ENCODE peak calls at places on chromosomes 2 and 18, in eight cellular contexts. B is SK-N-SH, M is stomach, C is GM23338, L is HepG2, K is transverse colon, P is prostate gland, Y is endothelial cell of umbilical vein. X is an unnamed sample.
A peak's percentile ranks its signal among the peaks of the same experiment; 100 is the strongest.

GRCh38 chr2:25201265-25201664 is 32.9 kb upstream of the POMC start:
- DNase-seq in B (no peak), M (no peak), C (peak; percentile 62), L (no peak), K (no peak), P (no peak), Y (no peak), X (no peak)

GRCh38 chr2:26528186-26528585 is 50.3 kb upstream of the OTOF start:
- DNase-seq in B (no peak), M (no peak), C (no peak), L (no peak), K (no peak), P (no peak), Y (no peak), X (no peak)

GRCh38 chr18:57787068-57787682 is 15.9 kb downstream of the ATP8B1 start:
- DNase-seq in B (no peak), M (no peak), C (no peak), L (no peak), K (peak; percentile 41), P (no peak), Y (peak; percentile 63), X (no peak)

GRCh38 chr2:134489732-134490384 is 228.9 kb downstream of the TMEM163 start:
- DNase-seq in B (no peak), M (no peak), C (peak; percentile 49), L (no peak), K (no peak), P (no peak), Y (no peak), X (no peak)

GRCh38 chr2:38463752-38464151 is 86.7 kb upstream of the ATL2 start:
- DNase-seq in B (peak; percentile 51), M (no peak), C (no peak), L (no peak), K (no peak), P (no peak), Y (no peak), X (no peak)

GRCh38 chr18:51614033-51614432 is 416.6 kb upstream of the MEX3C start:
- DNase-seq in B (peak; percentile 42), M (no peak), C (no peak), L (peak; percentile 5), K (no peak), P (no peak), Y (no peak), X (peak; percentile 0)

GRCh38 chr2:36507408-36507812 is 90.6 kb downstream of the FEZ2 start:
- DNase-seq in B (peak; percentile 55), M (peak; percentile 48), C (peak; percentile 94), L (peak; percentile 79), K (peak; percentile 47), P (peak; percentile 35), Y (peak; percentile 64), X (peak; percentile 52)

GRCh38 chr18:70363861-70364260 is 75.0 kb downstream of the SOCS6 start:
- DNase-seq in B (no peak), M (no peak), C (no peak), L (peak; percentile 48), K (no peak), P (no peak), Y (peak; percentile 56), X (no peak)

GRCh38 chr2:98726735-98727368 is 4.1 kb downstream of the MGAT4A start:
- DNase-seq in B (no peak), M (no peak), C (no peak), L (no peak), K (no peak), P (no peak), Y (no peak), X (no peak)

GRCh38 chr18:59460060-59460395 is 101.0 kb upstream of the LMAN1 start:
- DNase-seq in B (peak; percentile 36), M (no peak), C (peak; percentile 30), L (no peak), K (no peak), P (no peak), Y (no peak), X (no peak)

DNA sequence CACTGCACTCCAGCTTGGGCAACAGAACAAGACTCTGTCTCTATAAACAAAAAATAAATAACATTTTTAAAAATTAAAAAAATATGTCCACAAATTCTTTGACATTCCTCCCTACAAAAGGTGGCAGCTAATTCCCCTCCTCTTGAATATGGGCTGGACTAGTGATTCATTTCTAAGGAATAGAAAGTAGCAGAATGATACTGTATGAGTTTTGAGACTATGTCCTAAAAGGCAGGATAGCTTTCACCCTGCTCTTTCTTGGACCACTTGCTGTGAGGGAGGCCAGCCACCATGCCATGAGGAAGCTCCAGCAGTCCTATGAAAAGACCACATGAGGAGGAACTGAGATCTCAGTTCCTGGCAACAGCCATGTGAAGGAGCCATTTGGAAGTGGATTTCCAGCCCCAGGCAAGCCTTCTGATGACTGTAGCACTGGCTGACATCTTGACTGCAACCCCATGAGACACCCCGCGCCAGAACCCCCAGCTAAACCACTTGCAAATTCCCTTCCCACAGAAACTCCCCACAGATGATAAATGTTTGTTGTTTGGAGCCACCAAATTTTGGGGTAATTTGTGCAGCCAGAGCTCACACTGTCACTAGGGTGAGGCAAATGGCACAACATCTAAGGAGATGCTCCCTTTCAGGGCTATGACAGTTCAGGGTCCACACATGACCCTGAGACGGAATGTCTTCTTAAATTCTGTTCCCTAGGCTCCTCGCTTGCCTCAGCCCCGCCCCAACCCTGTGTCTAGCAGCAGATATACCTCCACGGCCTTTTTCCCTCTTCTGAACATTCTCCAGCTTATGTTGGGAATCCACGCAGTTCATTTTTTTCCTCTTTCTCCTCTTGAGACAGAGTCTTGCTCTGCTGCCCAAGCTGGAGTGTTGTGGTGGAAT is 17.1 kb upstream of the ATOH8 start:
- DNase-seq in B (no peak), M (no peak), C (no peak), L (no peak), K (no peak), P (no peak), Y (no peak), X (no peak)
- H3K27ac ChIP-seq in B (no peak overlapping the region), M (peak overlapping the region; percentile 80), C (no peak overlapping the region), L (no peak overlapping the region), K (peak overlapping the region; percentile 57), P (peak overlapping the region; percentile 46), Y (peak overlapping the region; percentile 100), X (no peak overlapping the region)

GRCh38 chr2:66434679-66435548 is at the start of gene MEIS1:
- DNase-seq in B (peak; percentile 88), M (peak; percentile 90), C (peak; percentile 89), L (peak; percentile 91), K (peak; percentile 80), P (peak; percentile 92), Y (peak; percentile 95), X (peak; percentile 41)
- TF ChIP-seq POLR2AphosphoS5 in B (peak; percentile 92), M (peak; percentile 99), C (peak; percentile 20), L (peak; percentile 97), K (peak; percentile 96), P (peak; percentile 93), Y (peak; percentile 93), X (peak; percentile 58)

GRCh38 chr18:78151234-78151633 is 828.4 kb upstream of the SALL3 start:
- DNase-seq in B (no peak), M (no peak), C (no peak), L (no peak), K (no peak), P (no peak), Y (no peak), X (no peak)

GRCh38 chr18:78156466-78156865 is 823.2 kb upstream of the SALL3 start:
- DNase-seq in B (no peak), M (no peak), C (no peak), L (no peak), K (no peak), P (no peak), Y (no peak), X (no peak)

GRCh38 chr18:78151948-78152725 is 827.5 kb upstream of the SALL3 start:
- DNase-seq in B (no peak), M (no peak), C (no peak), L (no peak), K (no peak), P (no peak), Y (no peak), X (no peak)

GRCh38 chr18:78153362-78153761 is 826.3 kb upstream of the SALL3 start:
- DNase-seq in B (no peak), M (no peak), C (no peak), L (no peak), K (no peak), P (no peak), Y (no peak), X (no peak)

GRCh38 chr18:78154444-78154843 is 825.2 kb upstream of the SALL3 start:
- DNase-seq in B (no peak), M (no peak), C (no peak), L (no peak), K (no peak), P (no peak), Y (no peak), X (no peak)
- H3K36me3 ChIP-seq in B (no peaks in the 10 kb centered on the region), M (no peaks in the 10 kb centered on the region), C (no peaks in the 10 kb centered on the region), L (no peaks in the 10 kb centered on the region), K (no peaks in the 10 kb centered on the region), P (no peaks in the 10 kb centered on the region), Y (no peaks in the 10 kb centered on the region), X (no peaks in the 10 kb centered on the region)

DNA sequence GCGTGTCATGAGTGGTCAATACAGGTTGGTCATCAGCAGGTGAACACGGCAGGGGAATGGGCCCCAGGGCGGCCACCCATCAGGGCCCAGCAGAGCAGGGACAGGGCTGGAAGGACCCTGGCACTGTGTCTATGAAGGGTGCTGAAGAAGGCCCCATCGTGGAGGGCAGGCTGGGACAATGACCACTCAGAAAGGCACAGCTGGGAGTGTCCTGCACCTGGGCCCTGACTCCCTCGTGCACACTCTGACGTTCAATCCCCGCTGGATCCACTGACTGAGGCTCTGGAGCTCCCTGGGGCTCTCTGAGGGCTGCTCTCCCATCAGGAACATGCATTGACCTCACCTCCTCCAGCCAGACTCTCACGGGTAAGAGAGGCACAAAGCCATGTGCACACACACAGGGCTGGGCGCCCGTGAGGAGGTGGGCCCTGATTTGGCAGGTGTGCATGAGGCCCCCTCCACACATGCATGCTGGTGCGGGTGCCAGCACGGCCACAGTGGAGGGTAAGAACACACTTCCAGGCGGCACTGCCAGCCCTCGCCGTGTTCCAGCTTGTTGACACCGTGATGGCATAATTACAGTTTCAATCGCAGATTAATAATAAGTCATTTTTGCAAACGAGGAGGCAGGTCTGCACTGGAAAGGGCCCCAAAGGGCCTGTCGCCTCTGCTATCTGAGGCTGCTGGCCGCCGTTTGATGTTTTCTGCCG is 58.5 kb downstream of the SMAD7 start:
- DNase-seq in B (no peak), M (no peak), C (no peak), L (no peak), K (no peak), P (peak; percentile 46), Y (no peak), X (no peak)
- H3K27ac ChIP-seq in B (no peak overlapping the region), M (no peak overlapping the region), C (no peak overlapping the region), L (no peak overlapping the region), K (no peak overlapping the region), P (peak overlapping the region; percentile 58), Y (no peak overlapping the region), X (no peak overlapping the region)

GRCh38 chr2:86441392-86441788 is 219 bp downstream of the KDM3A start:
- DNase-seq in B (no peak), M (no peak), C (peak; percentile 7), L (no peak), K (no peak), P (no peak), Y (no peak), X (no peak)
- TF ChIP-seq POLR2AphosphoS5 in B (peak; percentile 91), M (peak; percentile 88), C (peak; percentile 84), L (peak; percentile 96), K (no peak), P (no peak), Y (peak; percentile 64), X (no peak)

X was measured in Panc1.